ENCODE peak calls at places on chromosomes 4 and X, in eight cellular contexts. H, K, A, Q, R, Y, T and U are unnamed samples.

GRCh38 chr4:66489370-66489769 is 819.1 kb upstream of the EPHA5 start:
- DNase-seq in A (no peak), R (no peak), Y (no peak), Q (no peak), K (peak; percentile 2), H (no peak), T (no peak), U (peak; percentile 15)

GRCh38 chrX:20432048-20432447 is 165.3 kb upstream of the RPS6KA3 start:
- DNase-seq in R (no peak), Y (peak; percentile 86), H (no peak), Q (no peak), T (no peak), K (peak; percentile 81), A (no peak), U (no peak)

GRCh38 chrX:95885074-95885473 is 799.6 kb upstream of the DIAPH2 start:
- DNase-seq in Q (no peak), Y (peak; percentile 23), T (peak; percentile 67), K (peak; percentile 18), A (no peak), H (peak; percentile 3), R (peak; percentile 36), U (peak; percentile 11)

GRCh38 chrX:37405954-37406353 is 56.8 kb downstream of the PRRG1 start:
- DNase-seq in A (no peak), H (no peak), R (no peak), Y (peak; percentile 90), K (peak; percentile 90), T (no peak), Q (no peak), U (no peak)

GRCh38 chrX:10172867-10173266 is 16.1 kb downstream of the CLCN4 start:
- DNase-seq in H (no peak), K (no peak), Q (no peak), R (no peak), Y (peak; percentile 15), T (peak; percentile 22), A (no peak), U (no peak)

GRCh38 chr4:17448689-17449088 is 63.2 kb downstream of the QDPR start:
- DNase-seq in A (no peak), K (peak; percentile 72), R (no peak), Q (no peak), Y (peak; percentile 77), H (no peak), T (no peak), U (peak; percentile 67)

GRCh38 chr4:147480891-147481576 is at the start of gene EDNRA:
- DNase-seq in H (no peak), Y (peak; percentile 72), T (peak; percentile 71), A (peak; percentile 84), Q (peak; percentile 73), R (no peak), K (peak; percentile 61), U (peak; percentile 41)

GRCh38 chr4:90184560-90184959 is 57.4 kb downstream of the CCSER1 start:
- DNase-seq in A (no peak), T (no peak), R (no peak), H (no peak), Q (no peak), Y (no peak), K (no peak), U (no peak)

GRCh38 chrX:137194164-137194563 is 160.4 kb upstream of the GPR101 start:
- DNase-seq in T (peak; percentile 64), K (no peak), H (peak; percentile 10), A (no peak), Y (no peak), Q (no peak), R (peak; percentile 17), U (no peak)

GRCh38 chr4:128162434-128162833 is 101.3 kb downstream of the LARP1B start:
- DNase-seq in Y (peak; percentile 44), T (no peak), K (peak; percentile 32), H (no peak), Q (no peak), R (no peak), A (no peak), U (no peak)

GRCh38 chrX:115690554-115691216 is 129.7 kb downstream of the PLS3 start:
- DNase-seq in Q (peak; percentile 62), K (peak; percentile 77), Y (peak; percentile 82), H (peak; percentile 41), A (peak; percentile 40), R (peak; percentile 54), T (peak; percentile 84), U (peak; percentile 55)

GRCh38 chr4:72786401-72786990 is 217.5 kb upstream of the ADAMTS3 start:
- DNase-seq in R (no peak), H (no peak), Q (no peak), Y (peak; percentile 25), K (peak; percentile 14), T (no peak), A (no peak), U (peak; percentile 9)

GRCh38 chr4:184816962-184817361 is 8.8 kb downstream of the ACSL1 start:
- DNase-seq in K (no peak), T (no peak), Y (no peak), A (no peak), Q (no peak), R (no peak), H (no peak), U (no peak)

DNA sequence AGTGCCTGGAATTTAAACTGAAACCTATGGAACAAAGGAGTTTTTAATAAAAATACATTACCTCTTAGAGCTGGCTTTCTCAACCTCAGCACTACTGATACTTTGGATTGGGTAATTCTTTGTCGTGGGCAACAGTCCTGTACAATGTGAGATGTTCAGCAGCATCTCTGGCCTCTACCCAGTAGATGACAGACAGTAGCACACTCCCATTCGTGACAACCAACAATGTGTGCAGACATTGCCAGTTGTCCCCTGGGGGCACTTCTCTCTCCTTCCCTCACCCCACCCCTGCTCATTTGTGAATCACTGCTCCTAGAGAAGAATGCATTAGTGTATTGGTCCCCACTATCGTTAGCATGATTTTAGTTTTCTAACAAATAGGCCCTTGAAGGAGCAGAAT is 16.2 kb downstream of the GPAT3 start:
- DNase-seq in K (no peak), A (no peak), Q (no peak), Y (peak; percentile 20), H (no peak), R (no peak), T (peak; percentile 14), U (peak; percentile 56)
- H3K27ac ChIP-seq in K (peak overlapping the region; percentile 58), A (no peak overlapping the region), Q (no peak overlapping the region), Y (peak overlapping the region; percentile 21), H (no peak overlapping the region), R (no peak overlapping the region), T (no peak overlapping the region), U (no peak overlapping the region)

GRCh38 chrX:119996069-119996468 is 52.5 kb upstream of the NKAP start:
- DNase-seq in R (no peak), K (no peak), H (no peak), Q (no peak), T (no peak), A (no peak), Y (no peak), U (no peak)

GRCh38 chrX:119989905-119990408 is 46.4 kb upstream of the NKAP start:
- DNase-seq in Y (no peak), K (no peak), A (no peak), H (no peak), Q (no peak), T (no peak), R (no peak), U (no peak)

GRCh38 chrX:119990995-119991787 is 47.6 kb upstream of the NKAP start:
- DNase-seq in R (no peak), H (peak; percentile 28), Y (no peak), Q (no peak), K (no peak), T (no peak), A (peak; percentile 69), U (no peak)

GRCh38 chrX:119986203-119986602 is 42.7 kb upstream of the NKAP start:
- DNase-seq in K (no peak), Y (no peak), H (no peak), T (no peak), R (no peak), Q (no peak), A (no peak), U (no peak)

DNA sequence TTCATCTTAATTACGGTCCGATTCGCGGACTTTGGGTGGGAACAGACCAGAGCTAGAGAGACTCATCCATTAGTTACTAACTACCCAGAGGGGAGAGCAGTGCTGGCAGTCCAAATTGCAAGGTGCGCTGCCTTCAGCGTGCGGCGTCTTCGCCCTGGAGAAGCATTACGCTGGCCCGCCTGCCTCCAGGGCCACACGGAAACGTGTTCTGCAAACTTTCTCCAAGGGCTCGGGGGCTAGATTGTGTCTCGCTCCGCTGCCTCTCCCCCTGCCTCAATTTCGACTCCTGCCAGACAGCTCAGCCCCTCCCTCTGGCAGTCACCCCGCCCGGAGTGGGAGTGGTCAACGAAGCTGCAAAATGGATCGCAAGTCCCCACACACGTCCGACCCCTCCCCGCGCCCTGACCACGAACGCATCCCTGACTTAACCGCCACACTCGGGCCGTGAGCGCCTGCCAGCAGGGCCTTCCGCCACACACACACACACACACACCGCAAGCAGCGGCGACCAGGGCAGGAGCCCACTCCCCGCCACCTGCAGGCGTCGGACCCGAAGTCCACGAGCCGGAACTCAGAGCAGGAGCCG is 47.0 kb upstream of the NKAP start:
- DNase-seq in R (no peak), Y (no peak), Q (no peak), A (peak; percentile 75), H (peak; percentile 26), K (no peak), T (no peak), U (no peak)
- H3K27me3 ChIP-seq in R (peaks cover 21% of the 10 kb centered on the region), Y (peaks cover 16% of the 10 kb centered on the region), Q (no peaks in the 10 kb centered on the region), A (no peaks in the 10 kb centered on the region), H (no peaks in the 10 kb centered on the region), K (peaks cover 33% of the 10 kb centered on the region), T (peaks cover 83% of the 10 kb centered on the region), U (peaks cover 61% of the 10 kb centered on the region)

DNA sequence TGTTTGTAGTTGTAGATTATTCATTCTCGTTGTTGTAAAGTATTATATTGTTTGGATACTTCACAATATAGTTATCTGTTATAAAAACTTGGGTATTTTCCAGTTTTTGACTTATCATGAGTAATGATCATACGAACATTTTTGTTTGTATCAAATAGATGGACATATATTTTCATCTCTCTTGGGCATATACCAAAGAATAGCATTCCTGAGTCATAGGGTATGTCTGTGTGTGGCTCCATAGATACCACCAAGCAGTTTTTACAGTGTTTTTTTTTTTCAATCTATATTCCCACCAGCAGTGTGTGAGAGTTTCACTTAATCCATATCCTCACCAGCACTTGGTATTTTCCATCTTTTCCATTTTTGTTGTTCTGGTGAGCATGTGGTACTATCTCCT is 89.7 kb upstream of the RAB40AL start:
- DNase-seq in T (no peak), K (no peak), A (no peak), Q (no peak), R (no peak), Y (no peak), H (no peak), U (no peak)
- H3K27ac ChIP-seq in T (no peak overlapping the region), K (peak overlapping the region; percentile 76), A (no peak overlapping the region), Q (no peak overlapping the region), R (no peak overlapping the region), Y (no peak overlapping the region), H (no peak overlapping the region), U (peak overlapping the region; percentile 91)

GRCh38 chrX:41868392-41868977 is 54.9 kb downstream of the CASK start:
- DNase-seq in Y (no peak), A (no peak), H (no peak), K (no peak), R (no peak), T (peak; percentile 11), Q (no peak), U (no peak)
- H3K27me3 ChIP-seq in Y (no peaks in the 10 kb centered on the region), A (no peaks in the 10 kb centered on the region), H (no peaks in the 10 kb centered on the region), K (no peaks in the 10 kb centered on the region), R (no peaks in the 10 kb centered on the region), T (no peaks in the 10 kb centered on the region), Q (no peaks in the 10 kb centered on the region), U (no peaks in the 10 kb centered on the region)

GRCh38 chr4:113958766-113959540 is 20.5 kb downstream of the ARSJ start:
- DNase-seq in Q (no peak), Y (peak; percentile 96), A (no peak), R (no peak), K (peak; percentile 95), T (peak; percentile 89), H (no peak), U (peak; percentile 91)
- H3K27ac ChIP-seq in Q (peak overlapping the region; percentile 1), Y (peak overlapping the region; percentile 84), A (peak overlapping the region; percentile 51), R (peak overlapping the region; percentile 10), K (peak overlapping the region; percentile 89), T (peak overlapping the region; percentile 67), H (peak overlapping the region; percentile 18), U (peak overlapping the region; percentile 35)